ENCODE peak calls at places on chromosomes 11 and 22, in six cellular contexts. G is fibroblast of mammary gland, S is endodermal cell, A is suprapubic skin, C is body of pancreas, W is foreskin fibroblast. R is an unnamed sample.
A peak's percentile ranks its signal among the peaks of the same experiment; 100 is the strongest.

GRCh38 chr11:11252403-11252802 is 100.6 kb downstream of the CSNK2A3 start:
- DNase-seq in G (no peak), S (peak; percentile 13), A (no peak), C (no peak), W (no peak), R (no peak)

GRCh38 chr11:46485852-46486443 is 94.4 kb upstream of the CHRM4 start:
- DNase-seq in G (no peak), S (no peak), A (no peak), C (peak; percentile 6), W (no peak), R (no peak)

GRCh38 chr11:209275-210121 is 2.0 kb downstream of the RIC8A start:
- DNase-seq in G (peak; percentile 21), S (peak; percentile 52), A (peak; percentile 66), C (no peak), W (peak; percentile 29), R (no peak)

GRCh38 chr11:43367382-43368178 is 8.9 kb downstream of the TTC17 start:
- DNase-seq in G (no peak), S (no peak), A (no peak), C (no peak), W (no peak), R (no peak)

GRCh38 chr11:8839957-8840945 is 70.7 kb upstream of the AKIP1 start:
- DNase-seq in G (no peak), S (peak; percentile 77), A (no peak), C (peak; percentile 69), W (no peak), R (no peak)

GRCh38 chr11:1830119-1830499 is 4.7 kb upstream of the SYT8 start:
- DNase-seq in G (no peak), S (no peak), A (no peak), C (no peak), W (no peak), R (no peak)

GRCh38 chr11:57370251-57370650 is 10.7 kb downstream of the PRG3 start:
- DNase-seq in G (peak; percentile 38), S (no peak), A (no peak), C (no peak), W (peak; percentile 29), R (no peak)

GRCh38 chr22:20779813-20780148 is 5.9 kb downstream of the SERPIND1 start:
- DNase-seq in G (peak; percentile 84), S (no peak), A (no peak), C (no peak), W (no peak), R (no peak)

GRCh38 chr22:43392385-43392989 is 19.3 kb upstream of the MPPED1 start:
- DNase-seq in G (no peak), S (peak; percentile 29), A (peak; percentile 46), C (no peak), W (no peak), R (no peak)

GRCh38 chr22:48973694-48974041 is 854.0 kb downstream of the BRD1 start:
- DNase-seq in G (no peak), S (no peak), A (no peak), C (no peak), W (no peak), R (no peak)

GRCh38 chr11:108916290-108916689 is 251.4 kb downstream of the DDX10 start:
- DNase-seq in G (no peak), S (no peak), A (no peak), C (no peak), W (no peak), R (no peak)

GRCh38 chr22:50568626-50569025 is 5.9 kb upstream of the SYCE3 start:
- DNase-seq in G (no peak), S (no peak), A (peak; percentile 46), C (peak; percentile 66), W (no peak), R (no peak)

GRCh38 chr11:86594746-86595145 is 77.7 kb downstream of the ME3 start:
- DNase-seq in G (peak; percentile 53), S (no peak), A (no peak), C (no peak), W (no peak), R (peak; percentile 53)

GRCh38 chr11:95358516-95359322 is 127.7 kb upstream of the SESN3 start:
- DNase-seq in G (no peak), S (no peak), A (no peak), C (peak; percentile 24), W (no peak), R (peak; percentile 23)

GRCh38 chr11:95359323-95359656 is 128.3 kb upstream of the SESN3 start:
- DNase-seq in G (no peak), S (no peak), A (no peak), C (no peak), W (no peak), R (no peak)

GRCh38 chr11:95360382-95360781 is 129.4 kb upstream of the SESN3 start:
- DNase-seq in G (peak; percentile 38), S (no peak), A (no peak), C (no peak), W (no peak), R (no peak)

GRCh38 chr11:95361180-95361579 is 130.2 kb upstream of the SESN3 start:
- DNase-seq in G (no peak), S (no peak), A (no peak), C (no peak), W (no peak), R (no peak)

GRCh38 chr11:95359756-95360155 is 128.8 kb upstream of the SESN3 start:
- DNase-seq in G (no peak), S (no peak), A (no peak), C (no peak), W (no peak), R (no peak)
- H3K4me3 ChIP-seq in G (no peak overlapping the region), S (no peak overlapping the region), A (no peak overlapping the region), C (no peak overlapping the region), W (no peak overlapping the region), R (no peak overlapping the region)

DNA sequence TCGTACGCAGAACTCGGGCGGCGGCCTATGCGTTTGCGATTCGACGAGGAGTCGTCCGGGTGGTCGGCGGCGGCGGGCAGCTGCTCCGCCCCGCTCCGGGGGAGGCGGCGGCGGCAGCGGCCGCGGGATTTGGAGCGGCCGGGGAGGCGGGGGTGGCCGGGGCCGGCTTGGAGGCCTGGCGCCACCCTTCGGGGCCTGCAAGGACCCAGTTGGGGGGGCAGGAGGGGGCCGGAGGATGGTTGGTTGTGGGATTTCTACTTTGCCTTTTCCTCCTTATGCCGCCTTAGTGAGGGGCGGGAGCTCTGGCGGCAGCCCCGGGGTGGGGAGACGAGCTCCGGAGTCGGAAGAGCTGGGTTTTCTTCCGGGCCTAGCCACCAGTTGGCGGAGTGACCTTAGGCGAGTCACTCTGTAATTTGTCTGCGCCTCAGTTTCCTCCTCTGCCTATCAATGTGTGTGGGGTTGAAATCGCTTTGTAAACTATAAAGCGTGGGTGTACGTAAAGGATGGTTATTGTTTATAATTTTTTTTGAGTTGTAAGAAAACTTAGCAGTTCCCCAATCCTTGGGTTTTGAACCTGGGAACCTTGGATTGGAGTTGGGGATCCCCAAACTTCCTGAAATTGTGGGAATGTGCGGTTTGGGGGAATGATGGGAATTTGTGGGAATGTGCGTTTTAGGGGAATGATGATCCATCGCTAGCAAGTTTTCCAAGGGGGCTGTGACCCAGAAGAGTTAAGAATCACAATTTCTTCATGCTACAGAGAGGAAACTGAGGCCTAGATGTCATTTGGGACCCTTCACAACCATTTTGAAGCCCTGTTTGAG is 679 bp downstream of the TUG1 start:
- DNase-seq in G (peak; percentile 44), S (peak; percentile 74), A (no peak), C (peak; percentile 31), W (peak; percentile 16), R (no peak)
- TF ChIP-seq CTCF in G (no peak), S (no peak), A (no peak), C (peak; percentile 10), W (no peak), R (peak; percentile 13)

GRCh38 chr11:116601734-116602636 is 170.8 kb downstream of the BUD13 start:
- DNase-seq in G (peak; percentile 4), S (peak; percentile 49), A (peak; percentile 16), C (no peak), W (no peak), R (no peak)

GRCh38 chr11:116602637-116602942 is 170.2 kb downstream of the BUD13 start:
- DNase-seq in G (no peak), S (no peak), A (peak; percentile 15), C (no peak), W (no peak), R (no peak)

GRCh38 chr11:116605543-116605942 is 167.2 kb downstream of the BUD13 start:
- DNase-seq in G (peak; percentile 6), S (peak; percentile 98), A (no peak), C (peak; percentile 7), W (no peak), R (peak; percentile 1)

GRCh38 chr11:116606060-116606459 is 166.7 kb downstream of the BUD13 start:
- DNase-seq in G (no peak), S (no peak), A (no peak), C (no peak), W (no peak), R (no peak)

DNA sequence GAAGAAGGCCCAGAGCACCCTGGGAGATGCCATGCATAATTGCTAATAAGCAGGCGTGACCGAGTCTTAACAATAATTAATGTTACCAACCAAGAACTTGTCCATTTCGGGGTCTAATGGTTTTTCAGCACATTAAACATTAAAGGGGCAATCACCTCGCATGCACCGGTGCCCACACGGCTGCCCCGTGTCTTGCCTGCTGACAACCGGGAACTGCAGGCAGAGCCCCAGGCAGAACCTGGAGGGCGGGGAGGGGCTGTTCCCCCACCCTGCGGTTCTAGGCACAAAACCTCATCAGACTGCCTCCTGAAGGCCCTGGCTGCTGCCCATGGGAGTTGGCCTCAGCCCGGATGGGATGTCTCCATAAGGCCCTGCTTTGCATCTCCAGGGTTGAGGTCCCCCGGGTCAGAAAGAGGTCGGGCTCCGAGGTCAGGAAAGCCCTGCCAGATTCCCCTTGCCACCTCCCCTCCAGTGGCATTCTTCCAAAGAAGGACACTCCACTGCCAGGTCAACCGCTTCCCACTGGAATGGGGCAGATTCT is 168.9 kb downstream of the BUD13 start:
- DNase-seq in G (no peak), S (peak; percentile 31), A (peak; percentile 34), C (no peak), W (no peak), R (no peak)
- H3K4me3 ChIP-seq in G (no peak overlapping the region), S (no peak overlapping the region), A (no peak overlapping the region), C (no peak overlapping the region), W (no peak overlapping the region), R (no peak overlapping the region)

GRCh38 chr11:131025020-131025419 is 108.7 kb upstream of the SNX19 start:
- DNase-seq in G (peak; percentile 66), S (peak; percentile 72), A (no peak), C (no peak), W (peak; percentile 52), R (no peak)
- TF ChIP-seq CTCF in G (peak; percentile 82), S (peak; percentile 84), A (no peak), C (peak; percentile 17), W (peak; percentile 73), R (peak; percentile 70)

GRCh38 chr11:64885367-64886286 is 7.2 kb upstream of the EHD1 start:
- DNase-seq in G (peak; percentile 90), S (no peak), A (no peak), C (no peak), W (peak; percentile 43), R (no peak)

GRCh38 chr11:64888406-64888757 is 10.0 kb upstream of the EHD1 start:
- DNase-seq in G (no peak), S (no peak), A (peak; percentile 65), C (no peak), W (no peak), R (no peak)

GRCh38 chr11:64888761-64889511 is 10.5 kb upstream of the EHD1 start:
- DNase-seq in G (no peak), S (peak; percentile 72), A (no peak), C (no peak), W (no peak), R (no peak)

GRCh38 chr11:64887757-64888405 is 9.5 kb upstream of the EHD1 start:
- DNase-seq in G (peak; percentile 47), S (peak; percentile 96), A (peak; percentile 88), C (peak; percentile 76), W (peak; percentile 34), R (no peak)

GRCh38 chr11:64887234-64887756 is 8.9 kb upstream of the EHD1 start:
- DNase-seq in G (no peak), S (no peak), A (no peak), C (no peak), W (no peak), R (no peak)
- H3K4me3 ChIP-seq in G (no peak overlapping the region), S (no peak overlapping the region), A (no peak overlapping the region), C (no peak overlapping the region), W (no peak overlapping the region), R (no peak overlapping the region)

R was measured in epithelial cell of proximal tubule.